ENCODE peak calls at places on chromosomes 1 and 21, in seven cellular contexts. K is upper lobe of right lung, I is GM06990, E is K562, Z is T-cell, O is hepatic stellate cell, M is GM10248. P is an unnamed sample.

GRCh38 chr1:118116401-118116800 is 68.6 kb downstream of the SPAG17 start:
- DNase-seq in K (no peak), I (no peak), E (no peak), Z (no peak), O (no peak), M (no peak), P (no peak)

GRCh38 chr1:27536767-27537166 is 46.8 kb upstream of the WASF2 start:
- DNase-seq in K (no peak), I (no peak), E (no peak), Z (no peak), O (peak; percentile 75), M (no peak), P (peak; percentile 66)

GRCh38 chr1:3042481-3042880 is 21.2 kb downstream of the ACTRT2 start:
- DNase-seq in K (no peak), I (no peak), E (no peak), Z (no peak), O (no peak), M (no peak), P (no peak)

GRCh38 chr21:35366348-35367085 is 317.4 kb upstream of the RUNX1 start:
- DNase-seq in K (no peak), I (no peak), E (no peak), Z (no peak), O (no peak), M (no peak), P (no peak)

GRCh38 chr1:58941471-58942289 is 157.8 kb upstream of the JUN start:
- DNase-seq in K (no peak), I (no peak), E (no peak), Z (peak; percentile 32), O (no peak), M (no peak), P (no peak)

GRCh38 chr1:206757524-206758266 is 12.9 kb upstream of the IL19 start:
- DNase-seq in K (no peak), I (no peak), E (no peak), Z (peak; percentile 43), O (no peak), M (no peak), P (no peak)

GRCh38 chr1:228279011-228279721 is 71.3 kb downstream of the OBSCN start:
- DNase-seq in K (peak; percentile 64), I (no peak), E (no peak), Z (no peak), O (no peak), M (no peak), P (no peak)

GRCh38 chr1:224525411-224526040 is 90.6 kb upstream of the CNIH3 start:
- DNase-seq in K (no peak), I (no peak), E (no peak), Z (no peak), O (no peak), M (no peak), P (no peak)

GRCh38 chr21:44438531-44439210 is 16.6 kb upstream of the LRRC3 start:
- DNase-seq in K (peak; percentile 74), I (no peak), E (no peak), Z (no peak), O (no peak), M (no peak), P (no peak)

GRCh38 chr1:23651069-23651808 is 40.4 kb upstream of the RPL11 start:
- DNase-seq in K (no peak), I (no peak), E (peak; percentile 61), Z (no peak), O (peak; percentile 63), M (no peak), P (no peak)

P was measured in H9.